ENCODE peak calls at places on chromosomes 6 and 20, in five cellular contexts. U is sigmoid colon, G is cardiac muscle cell, L is spleen, K is IMR-90. D is an unnamed sample.
A peak's percentile ranks its signal among the peaks of the same experiment; 100 is the strongest.

GRCh38 chr6:142871910-142872331 is 73.1 kb downstream of the HIVEP2 start:
- DNase-seq in U (no peak), G (peak; percentile 93), L (no peak), K (peak; percentile 96), D (peak; percentile 58)

GRCh38 chr6:76703786-76704185 is 631.3 kb upstream of the IMPG1 start:
- DNase-seq in U (no peak), G (no peak), L (no peak), K (no peak), D (no peak)

GRCh38 chr20:4873396-4873795 is 127.9 kb downstream of the SLC23A2 start:
- DNase-seq in U (no peak), G (no peak), L (peak; percentile 31), K (no peak), D (no peak)

GRCh38 chr20:45919536-45919933 is 7.6 kb upstream of the PLTP start:
- DNase-seq in U (peak; percentile 88), G (peak; percentile 97), L (no peak), K (peak; percentile 94), D (peak; percentile 54)

GRCh38 chr6:38371312-38371672 is 268.4 kb downstream of the BTBD9 start:
- DNase-seq in U (no peak), G (no peak), L (no peak), K (no peak), D (peak; percentile 20)

GRCh38 chr6:90294989-90295853 is 1.4 kb downstream of the BACH2 start:
- DNase-seq in U (peak; percentile 72), G (peak; percentile 43), L (peak; percentile 90), K (peak; percentile 43), D (peak; percentile 28)

GRCh38 chr6:12923644-12924235 is 207.2 kb downstream of the PHACTR1 start:
- DNase-seq in U (no peak), G (no peak), L (no peak), K (no peak), D (no peak)

GRCh38 chr6:138292482-138292881 is 74.2 kb upstream of the PBOV1 start:
- DNase-seq in U (no peak), G (no peak), L (peak; percentile 70), K (no peak), D (no peak)

GRCh38 chr6:35218021-35218420 is 4.3 kb downstream of the SCUBE3 start:
- DNase-seq in U (no peak), G (peak; percentile 47), L (no peak), K (peak; percentile 63), D (no peak)

GRCh38 chr20:51569815-51570741 is 27.6 kb upstream of the NFATC2 start:
- DNase-seq in U (no peak), G (peak; percentile 6), L (no peak), K (no peak), D (no peak)

GRCh38 chr20:52083627-52084232 is 107.8 kb downstream of the ZFP64 start:
- DNase-seq in U (peak; percentile 66), G (peak; percentile 81), L (no peak), K (peak; percentile 75), D (peak; percentile 57)

GRCh38 chr6:136764522-136764993 is 27.7 kb downstream of the MAP3K5 start:
- DNase-seq in U (no peak), G (no peak), L (no peak), K (no peak), D (peak; percentile 17)

GRCh38 chr6:137746264-137746663 is 120.8 kb upstream of the TNFAIP3 start:
- DNase-seq in U (no peak), G (no peak), L (no peak), K (no peak), D (no peak)

GRCh38 chr20:56519551-56519950 is 5.0 kb upstream of the FAM209A start:
- DNase-seq in U (no peak), G (no peak), L (peak; percentile 41), K (no peak), D (no peak)
- H3K9me3 ChIP-seq in U (peaks cover 13% of the 10 kb centered on the region), G (no peaks in the 10 kb centered on the region), L (peaks cover 47% of the 10 kb centered on the region), K (peaks cover 11% of the 10 kb centered on the region), D (no peaks in the 10 kb centered on the region)

DNA sequence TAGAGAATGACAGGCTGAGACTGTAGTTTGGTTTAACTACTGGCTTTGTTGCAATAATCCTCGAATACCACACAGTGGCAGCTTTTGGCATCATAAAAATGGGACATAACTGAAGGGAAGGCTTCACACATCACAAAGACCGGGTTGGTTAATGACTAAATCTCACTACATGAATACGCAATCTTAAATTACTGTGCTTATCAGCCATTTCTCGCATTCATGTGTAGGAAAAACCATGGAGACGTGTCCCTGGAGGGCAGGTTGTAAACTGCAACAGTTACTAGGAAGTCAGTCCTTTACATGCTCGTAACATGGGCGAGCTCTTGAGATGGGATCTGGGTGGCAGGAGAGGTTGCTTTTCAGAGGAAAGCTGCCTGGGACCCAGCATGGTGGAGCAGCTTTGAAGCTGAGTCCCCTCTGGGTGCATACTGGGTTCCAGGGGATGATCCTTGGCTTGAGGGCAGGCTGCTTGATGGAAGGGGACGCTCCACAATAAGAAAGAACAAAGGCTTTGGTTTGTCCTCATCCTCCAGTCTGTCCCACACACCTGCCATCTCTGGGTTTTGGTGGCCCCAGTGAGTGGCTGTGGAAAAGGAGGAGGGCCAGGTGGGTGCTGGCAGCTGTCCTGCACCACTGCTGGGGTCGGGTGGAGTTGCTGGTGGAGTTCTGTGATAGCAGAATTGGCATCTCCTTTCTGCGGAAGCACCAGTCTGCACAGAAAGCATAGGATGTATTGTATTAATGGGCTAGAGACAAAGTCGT is 2.1 kb downstream of the RPS21 start:
- DNase-seq in U (no peak), G (no peak), L (no peak), K (no peak), D (no peak)
- TF ChIP-seq CTCF in U (no peak), G (no peak), L (no peak), K (peak; percentile 1), D (no peak)

GRCh38 chr6:166364480-166364879 is 18.3 kb downstream of the MPC1 start:
- DNase-seq in U (no peak), G (no peak), L (no peak), K (no peak), D (no peak)

GRCh38 chr6:166365221-166365620 is 17.5 kb downstream of the MPC1 start:
- DNase-seq in U (no peak), G (peak; percentile 46), L (no peak), K (peak; percentile 74), D (no peak)

GRCh38 chr6:166366921-166367320 is 15.8 kb downstream of the MPC1 start:
- DNase-seq in U (no peak), G (no peak), L (no peak), K (no peak), D (no peak)

GRCh38 chr6:166369741-166370140 is 13.0 kb downstream of the MPC1 start:
- DNase-seq in U (no peak), G (no peak), L (no peak), K (no peak), D (no peak)

DNA sequence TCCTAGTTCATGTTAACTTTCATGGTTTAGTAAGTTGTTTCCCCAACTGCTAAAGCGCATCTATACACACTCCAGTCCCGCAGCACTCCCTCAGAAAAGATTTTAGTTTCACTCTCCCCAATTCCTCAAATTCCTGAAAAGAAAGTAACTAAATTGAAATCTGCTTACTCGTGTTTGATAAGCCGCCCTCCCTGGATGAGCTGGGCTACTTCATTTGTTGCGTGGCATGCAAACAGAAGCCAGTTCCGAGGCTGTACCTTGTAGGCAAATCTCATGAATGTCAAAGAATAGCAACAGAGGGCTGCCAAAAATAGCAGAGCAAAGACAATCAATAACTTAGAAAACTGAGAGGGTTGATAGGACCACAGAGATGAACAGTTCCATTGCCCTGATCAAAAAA is 16.9 kb downstream of the MPC1 start:
- DNase-seq in U (no peak), G (no peak), L (no peak), K (peak; percentile 43), D (no peak)
- H3K4me3 ChIP-seq in U (no peak overlapping the region), G (no peak overlapping the region), L (no peak overlapping the region), K (no peak overlapping the region), D (no peak overlapping the region)

GRCh38 chr6:61558796-61559195 is 727.2 kb downstream of the KHDRBS2 start:
- DNase-seq in U (no peak), G (no peak), L (no peak), K (no peak), D (no peak)
- H3K9me3 ChIP-seq in U (no peaks in the 10 kb centered on the region), G (no peaks in the 10 kb centered on the region), L (peaks cover 90% of the 10 kb centered on the region), K (peaks cover 9% of the 10 kb centered on the region), D (no peaks in the 10 kb centered on the region)

GRCh38 chr20:2387580-2387979 is 6.9 kb downstream of the TGM6 start:
- DNase-seq in U (no peak), G (no peak), L (no peak), K (no peak), D (no peak)

GRCh38 chr20:2386516-2387179 is 5.9 kb downstream of the TGM6 start:
- DNase-seq in U (no peak), G (peak; percentile 16), L (no peak), K (peak; percentile 38), D (no peak)

GRCh38 chr20:2387180-2387577 is 6.5 kb downstream of the TGM6 start:
- DNase-seq in U (no peak), G (peak; percentile 10), L (no peak), K (peak; percentile 19), D (peak; percentile 43)

GRCh38 chr20:2385026-2385425 is 4.3 kb downstream of the TGM6 start:
- DNase-seq in U (no peak), G (no peak), L (no peak), K (no peak), D (no peak)

GRCh38 chr20:2385496-2385895 is 4.8 kb downstream of the TGM6 start:
- DNase-seq in U (no peak), G (no peak), L (no peak), K (no peak), D (no peak)
- TF ChIP-seq CTCF in U (no peak), G (no peak), L (no peak), K (no peak), D (no peak)